ENCODE peak calls at places on chromosome 1, in ten cellular contexts. One of them, this sample, is unnamed.

GRCh38 chr1:172383541-172383940 is 36.9 kb upstream of the C1orf105 start:
- DNase-seq in GM12878: no peak
- DNase-seq in fibroblast of lung: peak; percentile 88
- DNase-seq in body of pancreas: no peak
- DNase-seq in CD4-positive, alpha-beta memory T cell: no peak
- DNase-seq in OCI-LY7: no peak
- DNase-seq in CD8-positive, alpha-beta memory T cell: no peak
- DNase-seq in mesenchymal stem cell: peak; percentile 79
- DNase-seq in thoracic aorta: no peak
- DNase-seq in HCT116: no peak
- DNase-seq in this sample: no peak

GRCh38 chr1:175725684-175726083 is 17.7 kb downstream of the TNR start:
- DNase-seq in GM12878: no peak
- DNase-seq in fibroblast of lung: peak; percentile 6
- DNase-seq in body of pancreas: peak; percentile 20
- DNase-seq in CD4-positive, alpha-beta memory T cell: no peak
- DNase-seq in OCI-LY7: peak; percentile 49
- DNase-seq in CD8-positive, alpha-beta memory T cell: no peak
- DNase-seq in mesenchymal stem cell: peak; percentile 66
- DNase-seq in thoracic aorta: no peak
- DNase-seq in HCT116: no peak
- DNase-seq in this sample: peak; percentile 4

GRCh38 chr1:202164271-202165037 is 4.1 kb upstream of the PTPN7 start:
- DNase-seq in GM12878: peak; percentile 56
- DNase-seq in fibroblast of lung: no peak
- DNase-seq in body of pancreas: no peak
- DNase-seq in CD4-positive, alpha-beta memory T cell: peak; percentile 94
- DNase-seq in OCI-LY7: peak; percentile 36
- DNase-seq in CD8-positive, alpha-beta memory T cell: peak; percentile 84
- DNase-seq in mesenchymal stem cell: no peak
- DNase-seq in thoracic aorta: no peak
- DNase-seq in HCT116: no peak
- DNase-seq in this sample: no peak

GRCh38 chr1:150876111-150876434 is 326 bp downstream of the ARNT start:
- DNase-seq in GM12878: no peak
- DNase-seq in fibroblast of lung: peak; percentile 59
- DNase-seq in body of pancreas: no peak
- DNase-seq in CD4-positive, alpha-beta memory T cell: no peak
- DNase-seq in OCI-LY7: no peak
- DNase-seq in CD8-positive, alpha-beta memory T cell: no peak
- DNase-seq in mesenchymal stem cell: peak; percentile 80
- DNase-seq in thoracic aorta: no peak
- DNase-seq in HCT116: peak; percentile 31
- DNase-seq in this sample: peak; percentile 73

GRCh38 chr1:245317253-245317652 is 162.5 kb downstream of the KIF26B start:
- DNase-seq in GM12878: no peak
- DNase-seq in fibroblast of lung: no peak
- DNase-seq in body of pancreas: no peak
- DNase-seq in CD4-positive, alpha-beta memory T cell: no peak
- DNase-seq in OCI-LY7: no peak
- DNase-seq in CD8-positive, alpha-beta memory T cell: no peak
- DNase-seq in mesenchymal stem cell: no peak
- DNase-seq in thoracic aorta: no peak
- DNase-seq in HCT116: no peak
- DNase-seq in this sample: no peak

GRCh38 chr1:193260925-193261324 is 74.5 kb upstream of the B3GALT2 start:
- DNase-seq in GM12878: no peak
- DNase-seq in fibroblast of lung: no peak
- DNase-seq in body of pancreas: no peak
- DNase-seq in CD4-positive, alpha-beta memory T cell: no peak
- DNase-seq in OCI-LY7: no peak
- DNase-seq in CD8-positive, alpha-beta memory T cell: no peak
- DNase-seq in mesenchymal stem cell: peak; percentile 19
- DNase-seq in thoracic aorta: no peak
- DNase-seq in HCT116: no peak
- DNase-seq in this sample: no peak

GRCh38 chr1:52002038-52002917 is 11.8 kb upstream of the RAB3B start:
- DNase-seq in GM12878: peak; percentile 65
- DNase-seq in fibroblast of lung: peak; percentile 85
- DNase-seq in body of pancreas: peak; percentile 61
- DNase-seq in CD4-positive, alpha-beta memory T cell: peak; percentile 52
- DNase-seq in OCI-LY7: peak; percentile 86
- DNase-seq in CD8-positive, alpha-beta memory T cell: peak; percentile 61
- DNase-seq in mesenchymal stem cell: peak; percentile 89
- DNase-seq in thoracic aorta: peak; percentile 12
- DNase-seq in HCT116: peak; percentile 86
- DNase-seq in this sample: peak; percentile 81

GRCh38 chr1:222904451-222904850 is 89.6 kb downstream of the DISP1 start:
- DNase-seq in GM12878: no peak
- DNase-seq in fibroblast of lung: no peak
- DNase-seq in body of pancreas: no peak
- DNase-seq in CD4-positive, alpha-beta memory T cell: no peak
- DNase-seq in OCI-LY7: no peak
- DNase-seq in CD8-positive, alpha-beta memory T cell: no peak
- DNase-seq in mesenchymal stem cell: no peak
- DNase-seq in thoracic aorta: no peak
- DNase-seq in HCT116: no peak
- DNase-seq in this sample: no peak

GRCh38 chr1:87333692-87334347 is 5.1 kb downstream of the LMO4 start:
- DNase-seq in GM12878: no peak
- DNase-seq in fibroblast of lung: peak; percentile 56
- DNase-seq in body of pancreas: no peak
- DNase-seq in CD4-positive, alpha-beta memory T cell: peak; percentile 37
- DNase-seq in OCI-LY7: no peak
- DNase-seq in CD8-positive, alpha-beta memory T cell: peak; percentile 36
- DNase-seq in mesenchymal stem cell: peak; percentile 57
- DNase-seq in thoracic aorta: no peak
- DNase-seq in HCT116: no peak
- DNase-seq in this sample: no peak
- H3K4me1 ChIP-seq in GM12878: peaks cover 14% of the 10 kb centered on the region
- H3K4me1 ChIP-seq in fibroblast of lung: peaks cover 2% of the 10 kb centered on the region
- H3K4me1 ChIP-seq in body of pancreas: peaks cover 48% of the 10 kb centered on the region
- H3K4me1 ChIP-seq in CD4-positive, alpha-beta memory T cell: peaks cover 60% of the 10 kb centered on the region
- H3K4me1 ChIP-seq in OCI-LY7: peaks cover 41% of the 10 kb centered on the region
- H3K4me1 ChIP-seq in CD8-positive, alpha-beta memory T cell: peaks cover 51% of the 10 kb centered on the region
- H3K4me1 ChIP-seq in mesenchymal stem cell: peaks cover 11% of the 10 kb centered on the region
- H3K4me1 ChIP-seq in thoracic aorta: peaks cover 61% of the 10 kb centered on the region
- H3K4me1 ChIP-seq in HCT116: peaks cover 26% of the 10 kb centered on the region
- H3K4me1 ChIP-seq in this sample: peaks cover 34% of the 10 kb centered on the region

GRCh38 chr1:116913941-116914340 is 4.2 kb downstream of the PTGFRN start:
- DNase-seq in GM12878: no peak
- DNase-seq in fibroblast of lung: no peak
- DNase-seq in body of pancreas: no peak
- DNase-seq in CD4-positive, alpha-beta memory T cell: no peak
- DNase-seq in OCI-LY7: no peak
- DNase-seq in CD8-positive, alpha-beta memory T cell: no peak
- DNase-seq in mesenchymal stem cell: no peak
- DNase-seq in thoracic aorta: no peak
- DNase-seq in HCT116: no peak
- DNase-seq in this sample: no peak

GRCh38 chr1:116914667-116915066 is 5.0 kb downstream of the PTGFRN start:
- DNase-seq in GM12878: no peak
- DNase-seq in fibroblast of lung: no peak
- DNase-seq in body of pancreas: no peak
- DNase-seq in CD4-positive, alpha-beta memory T cell: no peak
- DNase-seq in OCI-LY7: no peak
- DNase-seq in CD8-positive, alpha-beta memory T cell: no peak
- DNase-seq in mesenchymal stem cell: no peak
- DNase-seq in thoracic aorta: no peak
- DNase-seq in HCT116: no peak
- DNase-seq in this sample: no peak

GRCh38 chr1:116915182-116915611 is 5.5 kb downstream of the PTGFRN start:
- DNase-seq in GM12878: no peak
- DNase-seq in fibroblast of lung: peak; percentile 84
- DNase-seq in body of pancreas: peak; percentile 73
- DNase-seq in CD4-positive, alpha-beta memory T cell: no peak
- DNase-seq in OCI-LY7: no peak
- DNase-seq in CD8-positive, alpha-beta memory T cell: no peak
- DNase-seq in mesenchymal stem cell: no peak
- DNase-seq in thoracic aorta: no peak
- DNase-seq in HCT116: no peak
- DNase-seq in this sample: peak; percentile 76

GRCh38 chr1:116916533-116917460 is 7.1 kb downstream of the PTGFRN start:
- DNase-seq in GM12878: no peak
- DNase-seq in fibroblast of lung: no peak
- DNase-seq in body of pancreas: no peak
- DNase-seq in CD4-positive, alpha-beta memory T cell: no peak
- DNase-seq in OCI-LY7: no peak
- DNase-seq in CD8-positive, alpha-beta memory T cell: no peak
- DNase-seq in mesenchymal stem cell: no peak
- DNase-seq in thoracic aorta: no peak
- DNase-seq in HCT116: no peak
- DNase-seq in this sample: peak; percentile 60

DNA sequence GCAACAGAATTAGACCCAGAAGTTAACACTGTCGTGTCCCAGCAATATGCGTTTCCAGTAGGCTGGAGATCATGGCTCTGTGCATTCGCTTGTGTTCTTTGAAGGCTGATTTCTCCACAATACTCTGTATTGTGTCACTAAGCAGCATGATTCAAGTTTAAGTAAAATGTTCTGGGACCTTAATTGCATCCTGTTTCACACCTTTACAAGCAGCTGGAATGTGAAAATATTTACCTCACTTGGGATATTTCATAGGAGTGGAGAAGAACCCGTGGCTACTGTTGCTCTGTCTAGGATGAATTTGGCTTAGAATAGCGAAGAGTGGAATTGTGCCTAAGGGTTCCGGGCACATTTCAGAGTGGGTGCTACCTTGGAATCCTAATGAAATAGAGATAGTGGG is 6.3 kb downstream of the PTGFRN start:
- DNase-seq in GM12878: no peak
- DNase-seq in fibroblast of lung: no peak
- DNase-seq in body of pancreas: no peak
- DNase-seq in CD4-positive, alpha-beta memory T cell: no peak
- DNase-seq in OCI-LY7: no peak
- DNase-seq in CD8-positive, alpha-beta memory T cell: no peak
- DNase-seq in mesenchymal stem cell: no peak
- DNase-seq in thoracic aorta: no peak
- DNase-seq in HCT116: no peak
- DNase-seq in this sample: no peak
- H3K4me1 ChIP-seq in GM12878: no peaks in the 10 kb centered on the region
- H3K4me1 ChIP-seq in fibroblast of lung: no peaks in the 10 kb centered on the region
- H3K4me1 ChIP-seq in body of pancreas: peaks cover 83% of the 10 kb centered on the region
- H3K4me1 ChIP-seq in CD4-positive, alpha-beta memory T cell: peaks cover 15% of the 10 kb centered on the region
- H3K4me1 ChIP-seq in OCI-LY7: no peaks in the 10 kb centered on the region
- H3K4me1 ChIP-seq in CD8-positive, alpha-beta memory T cell: peaks cover 19% of the 10 kb centered on the region
- H3K4me1 ChIP-seq in mesenchymal stem cell: peaks cover 19% of the 10 kb centered on the region
- H3K4me1 ChIP-seq in thoracic aorta: peaks cover 24% of the 10 kb centered on the region
- H3K4me1 ChIP-seq in HCT116: peaks cover 5% of the 10 kb centered on the region
- H3K4me1 ChIP-seq in this sample: peaks cover 42% of the 10 kb centered on the region

DNA sequence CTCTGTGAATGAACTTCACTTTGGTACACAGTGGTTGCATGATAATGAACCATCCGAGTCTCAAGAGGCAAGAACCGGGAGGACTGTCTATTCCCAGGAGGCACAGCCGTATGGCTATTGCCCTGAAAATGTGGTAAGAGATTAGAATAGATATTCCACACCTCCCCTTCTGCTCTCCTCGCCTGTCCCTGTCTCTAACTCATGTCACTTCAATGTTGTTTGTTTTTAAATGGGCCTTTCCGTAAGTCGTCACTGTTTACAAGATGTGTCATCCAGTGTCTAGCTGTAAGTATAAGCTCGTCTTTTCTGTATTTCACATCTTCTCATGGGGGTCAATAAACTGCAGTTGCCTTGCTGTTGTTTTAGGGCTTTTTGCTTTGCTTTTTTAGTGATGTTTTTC is 122.2 kb downstream of the PATJ start:
- DNase-seq in GM12878: no peak
- DNase-seq in fibroblast of lung: no peak
- DNase-seq in body of pancreas: no peak
- DNase-seq in CD4-positive, alpha-beta memory T cell: no peak
- DNase-seq in OCI-LY7: no peak
- DNase-seq in CD8-positive, alpha-beta memory T cell: no peak
- DNase-seq in mesenchymal stem cell: peak; percentile 26
- DNase-seq in thoracic aorta: no peak
- DNase-seq in HCT116: no peak
- DNase-seq in this sample: no peak
- H3K4me1 ChIP-seq in GM12878: no peaks in the 10 kb centered on the region
- H3K4me1 ChIP-seq in fibroblast of lung: no peaks in the 10 kb centered on the region
- H3K4me1 ChIP-seq in body of pancreas: no peaks in the 10 kb centered on the region
- H3K4me1 ChIP-seq in CD4-positive, alpha-beta memory T cell: no peaks in the 10 kb centered on the region
- H3K4me1 ChIP-seq in OCI-LY7: no peaks in the 10 kb centered on the region
- H3K4me1 ChIP-seq in CD8-positive, alpha-beta memory T cell: no peaks in the 10 kb centered on the region
- H3K4me1 ChIP-seq in mesenchymal stem cell: no peaks in the 10 kb centered on the region
- H3K4me1 ChIP-seq in thoracic aorta: no peaks in the 10 kb centered on the region
- H3K4me1 ChIP-seq in HCT116: no peaks in the 10 kb centered on the region
- H3K4me1 ChIP-seq in this sample: no peaks in the 10 kb centered on the region

GRCh38 chr1:111214086-111214801 is 13.3 kb upstream of the CHI3L2 start:
- DNase-seq in GM12878: peak; percentile 81
- DNase-seq in fibroblast of lung: peak; percentile 26
- DNase-seq in body of pancreas: no peak
- DNase-seq in CD4-positive, alpha-beta memory T cell: no peak
- DNase-seq in OCI-LY7: peak; percentile 83
- DNase-seq in CD8-positive, alpha-beta memory T cell: no peak
- DNase-seq in mesenchymal stem cell: no peak
- DNase-seq in thoracic aorta: no peak
- DNase-seq in HCT116: no peak
- DNase-seq in this sample: no peak

GRCh38 chr1:111217183-111217910 is 10.2 kb upstream of the CHI3L2 start:
- DNase-seq in GM12878: no peak
- DNase-seq in fibroblast of lung: no peak
- DNase-seq in body of pancreas: no peak
- DNase-seq in CD4-positive, alpha-beta memory T cell: no peak
- DNase-seq in OCI-LY7: peak; percentile 63
- DNase-seq in CD8-positive, alpha-beta memory T cell: no peak
- DNase-seq in mesenchymal stem cell: no peak
- DNase-seq in thoracic aorta: no peak
- DNase-seq in HCT116: no peak
- DNase-seq in this sample: no peak

GRCh38 chr1:111214884-111215283 is 12.6 kb upstream of the CHI3L2 start:
- DNase-seq in GM12878: no peak
- DNase-seq in fibroblast of lung: no peak
- DNase-seq in body of pancreas: no peak
- DNase-seq in CD4-positive, alpha-beta memory T cell: peak; percentile 65
- DNase-seq in OCI-LY7: peak; percentile 44
- DNase-seq in CD8-positive, alpha-beta memory T cell: peak; percentile 34
- DNase-seq in mesenchymal stem cell: no peak
- DNase-seq in thoracic aorta: no peak
- DNase-seq in HCT116: no peak
- DNase-seq in this sample: no peak

GRCh38 chr1:111218947-111219346 is 8.6 kb upstream of the CHI3L2 start:
- DNase-seq in GM12878: no peak
- DNase-seq in fibroblast of lung: no peak
- DNase-seq in body of pancreas: no peak
- DNase-seq in CD4-positive, alpha-beta memory T cell: no peak
- DNase-seq in OCI-LY7: no peak
- DNase-seq in CD8-positive, alpha-beta memory T cell: no peak
- DNase-seq in mesenchymal stem cell: no peak
- DNase-seq in thoracic aorta: no peak
- DNase-seq in HCT116: no peak
- DNase-seq in this sample: no peak

DNA sequence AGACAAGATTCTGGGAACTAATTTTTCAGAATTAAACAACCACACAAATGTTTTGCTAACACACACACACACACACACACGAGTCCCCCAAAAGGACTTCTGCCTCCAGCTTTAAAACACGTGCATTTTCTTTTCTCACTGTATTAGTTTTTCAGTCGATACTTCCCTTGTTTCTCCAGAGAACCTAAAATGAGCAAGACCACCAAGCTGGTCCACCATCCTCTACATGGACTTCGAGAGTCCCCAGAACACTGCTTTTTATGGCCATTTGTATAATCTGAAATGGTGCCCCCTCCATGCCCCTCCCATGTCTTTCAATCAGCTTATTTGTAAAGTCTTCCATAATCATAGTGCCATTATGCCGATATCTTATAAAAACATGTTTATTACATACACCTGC is 10.8 kb upstream of the CHI3L2 start:
- DNase-seq in GM12878: no peak
- DNase-seq in fibroblast of lung: no peak
- DNase-seq in body of pancreas: no peak
- DNase-seq in CD4-positive, alpha-beta memory T cell: no peak
- DNase-seq in OCI-LY7: no peak
- DNase-seq in CD8-positive, alpha-beta memory T cell: no peak
- DNase-seq in mesenchymal stem cell: no peak
- DNase-seq in thoracic aorta: no peak
- DNase-seq in HCT116: no peak
- DNase-seq in this sample: no peak
- H3K4me1 ChIP-seq in GM12878: peaks cover 82% of the 10 kb centered on the region
- H3K4me1 ChIP-seq in fibroblast of lung: no peaks in the 10 kb centered on the region
- H3K4me1 ChIP-seq in body of pancreas: no peaks in the 10 kb centered on the region
- H3K4me1 ChIP-seq in CD4-positive, alpha-beta memory T cell: peaks cover 100% of the 10 kb centered on the region
- H3K4me1 ChIP-seq in OCI-LY7: peaks cover 93% of the 10 kb centered on the region
- H3K4me1 ChIP-seq in CD8-positive, alpha-beta memory T cell: peaks cover 92% of the 10 kb centered on the region
- H3K4me1 ChIP-seq in mesenchymal stem cell: peaks cover 2% of the 10 kb centered on the region
- H3K4me1 ChIP-seq in thoracic aorta: no peaks in the 10 kb centered on the region
- H3K4me1 ChIP-seq in HCT116: peaks cover 2% of the 10 kb centered on the region
- H3K4me1 ChIP-seq in this sample: peaks cover 16% of the 10 kb centered on the region

This sample was measured in adrenal gland.